ENCODE peak calls at places on chromosomes 6 and 20, in ten cellular contexts. G is fibroblast of the aortic adventitia, W is GM13977, E is GM12865, F is heart right ventricle, M is dorsolateral prefrontal cortex, D is SK-N-SH, A is A549, T is fibroblast of mammary gland, S is lung. B is an unnamed sample.

GRCh38 chr6:104705916-104706442 is 153.7 kb downstream of the HACE1 start:
- DNase-seq in M (no peak), G (no peak), F (no peak), D (no peak), E (no peak), A (no peak), T (no peak), S (no peak), W (no peak), B (no peak)

GRCh38 chr6:96499781-96500180 is 21.8 kb upstream of the UFL1 start:
- DNase-seq in M (no peak), W (no peak), T (no peak), E (peak), A (no peak), D (no peak), S (no peak), G (no peak), F (no peak), B (no peak)

GRCh38 chr6:4635666-4636065 is 140.5 kb upstream of the CDYL start:
- DNase-seq in S (no peak), G (peak), A (no peak), T (peak), D (no peak), F (no peak), W (no peak), E (no peak), M (no peak), B (no peak)

GRCh38 chr6:1063671-1064355 is 248.1 kb upstream of the FOXQ1 start:
- DNase-seq in T (peak), S (no peak), E (no peak), A (no peak), W (no peak), F (no peak), G (peak), M (no peak), D (no peak), B (no peak)

GRCh38 chr6:72724545-72724944 is 102.7 kb downstream of the KCNQ5 start:
- DNase-seq in A (no peak), W (peak), T (peak), M (no peak), E (peak), S (no peak), D (no peak), F (no peak), G (no peak), B (no peak)

GRCh38 chr6:169225131-169225576 is 28.5 kb downstream of the THBS2 start:
- DNase-seq in F (no peak), T (no peak), M (peak), S (no peak), D (no peak), A (no peak), E (no peak), G (no peak), W (no peak), B (peak)

GRCh38 chr20:61588356-61589054 is 336.4 kb downstream of the CDH4 start:
- DNase-seq in G (peak), T (peak), A (peak), D (no peak), F (no peak), M (no peak), W (no peak), E (no peak), S (no peak), B (no peak)

GRCh38 chr6:87421576-87421975 is 13.8 kb downstream of the CFAP206 start:
- DNase-seq in T (no peak), G (no peak), S (no peak), F (no peak), M (no peak), E (no peak), A (no peak), W (no peak), D (peak), B (no peak)

GRCh38 chr20:59300341-59301081 is at the start of gene EDN3:
- DNase-seq in A (no peak), M (no peak), T (no peak), W (no peak), F (no peak), S (no peak), G (no peak), D (peak), E (no peak), B (no peak)

GRCh38 chr6:161116554-161117328 is 125.2 kb downstream of the MAP3K4 start:
- DNase-seq in M (no peak), E (no peak), A (no peak), D (no peak), W (no peak), G (no peak), S (no peak), F (no peak), T (no peak), B (no peak)

GRCh38 chr6:36252005-36252404 is 17.9 kb upstream of the PNPLA1 start:
- DNase-seq in D (no peak), W (no peak), M (no peak), E (no peak), F (no peak), S (no peak), T (no peak), A (no peak), G (peak), B (no peak)

GRCh38 chr6:143400258-143401059 is 50.0 kb downstream of the ADAT2 start:
- DNase-seq in A (no peak), F (peak), E (peak), W (no peak), S (peak), D (no peak), M (no peak), G (peak), T (no peak), B (no peak)

GRCh38 chr6:99613705-99614429 is 7.2 kb downstream of the PRDM13 start:
- DNase-seq in G (no peak), A (peak), T (no peak), D (peak), W (peak), M (no peak), E (peak), F (no peak), S (no peak), B (no peak)

GRCh38 chr6:37204014-37204751 is 34.2 kb downstream of the PIM1 start:
- DNase-seq in G (peak), D (no peak), E (no peak), F (no peak), M (no peak), S (peak), A (no peak), W (no peak), T (peak), B (no peak)

GRCh38 chr6:83970582-83970981 is 63.0 kb upstream of the MRAP2 start:
- DNase-seq in F (no peak), S (no peak), D (no peak), A (no peak), G (no peak), W (no peak), T (no peak), E (no peak), M (no peak), B (no peak)

GRCh38 chr6:66896415-66896814 is 1189.4 kb upstream of the EYS start:
- DNase-seq in D (no peak), M (no peak), E (no peak), A (no peak), G (no peak), S (no peak), T (no peak), F (no peak), W (no peak), B (no peak)

GRCh38 chr20:62225026-62225425 is 4.9 kb upstream of the HRH3 start:
- DNase-seq in G (no peak), T (no peak), A (no peak), D (no peak), E (no peak), M (no peak), F (no peak), S (no peak), W (no peak), B (no peak)

GRCh38 chr6:43331470-43331869 is 22.8 kb upstream of the CRIP3 start:
- DNase-seq in G (no peak), F (no peak), S (no peak), M (no peak), T (no peak), E (no peak), W (no peak), A (no peak), D (no peak), B (no peak)

GRCh38 chr6:43338243-43338642 is 29.6 kb upstream of the CRIP3 start:
- DNase-seq in D (no peak), T (no peak), F (no peak), G (no peak), W (peak), A (no peak), M (no peak), S (no peak), E (peak), B (no peak)

GRCh38 chr6:43335469-43335868 is 26.8 kb upstream of the CRIP3 start:
- DNase-seq in M (no peak), G (no peak), T (no peak), S (no peak), F (no peak), W (no peak), E (no peak), A (no peak), D (no peak), B (no peak)

GRCh38 chr6:43331876-43332275 is 23.2 kb upstream of the CRIP3 start:
- DNase-seq in A (no peak), S (no peak), E (no peak), F (no peak), G (no peak), T (no peak), D (no peak), M (no peak), W (no peak), B (no peak)

DNA sequence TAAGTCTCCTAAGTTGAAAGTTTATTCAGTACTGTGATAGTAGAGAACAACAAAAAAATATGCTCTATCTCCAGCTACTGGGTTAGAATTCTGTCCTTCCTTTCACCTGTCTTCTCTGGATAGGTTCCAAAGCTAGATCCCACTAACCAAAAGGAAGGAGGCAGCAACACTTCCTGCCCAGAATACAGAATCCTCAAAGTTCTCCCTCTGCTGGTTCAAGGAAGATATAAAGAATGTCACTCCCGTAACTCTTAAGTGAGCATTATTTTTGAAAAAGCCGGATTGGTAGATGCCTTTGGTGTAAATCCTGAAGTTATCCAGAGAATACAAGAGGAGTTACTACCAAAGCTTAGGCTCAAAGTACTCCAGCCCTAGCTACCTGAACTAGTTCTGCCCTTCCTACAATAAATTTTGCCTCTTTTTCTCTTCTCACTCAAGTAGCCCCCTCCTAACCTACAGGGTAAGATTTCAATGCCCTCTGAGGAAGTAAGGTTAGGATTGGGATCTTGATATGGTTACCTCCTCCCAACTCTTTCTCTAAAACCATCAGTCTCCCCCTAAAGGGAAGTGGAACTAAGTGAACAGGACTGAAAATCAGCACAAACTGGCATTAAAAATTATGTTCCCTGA is 26.0 kb upstream of the CRIP3 start:
- DNase-seq in A (peak), G (peak), M (no peak), D (peak), W (no peak), F (no peak), S (no peak), T (peak), E (peak), B (no peak)
- TF ChIP-seq CTCF in A (peak), G (peak), M (no peak), D (peak), W (peak), F (peak), S (peak), T (peak), E (peak), B (peak)

DNA sequence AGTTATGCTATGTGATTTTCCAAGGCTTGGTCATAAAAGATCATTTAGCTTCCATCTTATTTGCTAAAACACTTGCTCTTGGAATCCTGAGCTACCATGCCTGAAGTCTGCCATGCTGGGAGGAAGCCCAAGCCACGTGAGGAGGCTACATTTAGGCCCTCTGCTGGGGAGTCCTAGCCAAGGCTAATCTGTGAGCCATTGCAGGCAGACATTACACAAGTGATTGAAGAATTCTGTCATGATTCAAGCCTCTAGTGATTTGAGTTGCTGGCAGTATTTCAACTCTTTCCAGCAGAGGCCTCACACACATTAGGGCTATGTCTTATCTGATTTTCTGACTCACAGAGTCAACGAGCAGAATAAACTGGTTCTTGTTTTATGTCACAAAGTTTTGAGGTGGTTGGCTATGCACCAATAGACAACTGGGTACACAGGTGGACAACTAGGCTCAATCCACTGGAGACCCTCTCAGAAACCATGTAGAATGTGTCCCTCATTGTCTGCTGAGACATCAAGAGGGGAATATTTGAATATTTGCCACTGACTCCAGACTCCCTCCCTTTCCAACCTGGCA is 227.2 kb upstream of the SULF2 start:
- DNase-seq in F (no peak), W (no peak), M (no peak), D (peak), T (peak), G (peak), A (no peak), S (no peak), E (no peak), B (peak)
- TF ChIP-seq CTCF in F (no peak), W (no peak), M (no peak), D (peak), T (peak), G (peak), A (no peak), S (no peak), E (no peak), B (no peak)

GRCh38 chr20:18904192-18904591 is 90.6 kb downstream of the SCP2D1 start:
- DNase-seq in A (no peak), F (no peak), E (no peak), S (no peak), D (no peak), W (no peak), T (no peak), M (no peak), G (no peak), B (no peak)

GRCh38 chr20:18906046-18906445 is 92.5 kb downstream of the SCP2D1 start:
- DNase-seq in E (no peak), W (no peak), D (no peak), F (no peak), S (no peak), M (no peak), T (no peak), G (no peak), A (no peak), B (no peak)

GRCh38 chr20:18907353-18907752 is 93.8 kb downstream of the SCP2D1 start:
- DNase-seq in T (no peak), W (no peak), D (no peak), S (no peak), A (no peak), F (no peak), M (no peak), G (no peak), E (no peak), B (no peak)

GRCh38 chr20:18902181-18902725 is 88.7 kb downstream of the SCP2D1 start:
- DNase-seq in F (no peak), D (no peak), T (no peak), G (no peak), W (no peak), A (no peak), E (no peak), S (no peak), M (no peak), B (no peak)

DNA sequence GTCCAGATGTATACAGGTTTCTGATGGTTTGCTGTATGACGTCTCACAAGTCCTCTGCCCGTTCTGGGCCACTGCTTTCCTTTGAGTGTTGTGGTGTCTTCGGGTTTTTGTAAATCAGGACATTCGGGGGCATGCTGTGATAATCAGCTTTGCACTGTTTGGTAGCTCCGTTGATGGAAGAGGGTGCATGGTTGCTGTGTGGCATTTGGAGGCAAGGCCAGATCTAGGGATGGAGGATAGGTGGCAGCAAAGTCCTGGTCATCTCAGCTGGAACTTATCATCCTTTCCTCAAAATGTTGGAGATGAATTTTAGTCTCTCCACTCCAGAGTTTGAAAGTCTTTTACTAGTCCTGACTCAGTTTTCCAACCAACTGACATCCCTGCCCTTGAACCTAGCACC is 91.0 kb downstream of the SCP2D1 start:
- DNase-seq in M (no peak), D (no peak), W (no peak), F (no peak), A (no peak), E (peak), S (no peak), T (no peak), G (no peak), B (no peak)
- TF ChIP-seq CTCF in M (peak), D (peak), W (peak), F (peak), A (peak), E (peak), S (no peak), T (no peak), G (no peak), B (no peak)

GRCh38 chr20:33971147-33971775 is 22.4 kb upstream of the RALY start:
- DNase-seq in F (no peak), S (no peak), W (no peak), M (no peak), D (no peak), G (no peak), A (no peak), E (no peak), T (no peak), B (no peak)
- TF ChIP-seq CTCF in F (no peak), S (no peak), W (no peak), M (no peak), D (no peak), G (no peak), A (no peak), E (no peak), T (no peak), B (no peak)

GRCh38 chr20:56554869-56555268 is 21.8 kb downstream of the FAM209B start:
- DNase-seq in W (peak), E (peak), A (peak), D (no peak), T (peak), F (peak), G (peak), S (peak), M (no peak), B (no peak)
- TF ChIP-seq CTCF in W (no peak), E (no peak), A (no peak), D (no peak), T (peak), F (peak), G (peak), S (no peak), M (no peak), B (no peak)

GRCh38 chr6:30626484-30627366 is at the start of gene ATAT1:
- DNase-seq in A (peak), W (peak), M (peak), G (peak), T (peak), D (peak), S (peak), F (peak), E (peak), B (peak)
- TF ChIP-seq CTCF in A (peak), W (peak), M (peak), G (peak), T (peak), D (peak), S (peak), F (peak), E (peak), B (peak)

GRCh38 chr20:23178806-23179205 is 92.7 kb upstream of the CD93 start:
- DNase-seq in M (no peak), A (no peak), D (no peak), F (peak), T (no peak), S (no peak), E (no peak), W (no peak), G (peak), B (no peak)
- TF ChIP-seq CTCF in M (no peak), A (no peak), D (no peak), F (peak), T (no peak), S (no peak), E (no peak), W (no peak), G (peak), B (no peak)